ENCODE peak calls at places on chromosomes 6 and 20, in six cellular contexts. P is hepatocyte; K is NCI-H510A treated with DMSO at 0.1 percent for 48 hours; J is Daoy; V is naive thymus-derived CD4-positive, alpha-beta T cell; T is T-helper 1 cell. S is an unnamed sample.

GRCh38 chr6:80767808-80768207 is 661.3 kb downstream of the BCKDHB start:
- DNase-seq in T (no peak), P (no peak), K (no peak), J (peak), V (no peak), S (no peak)

GRCh38 chr6:156953125-156953477 is 175.9 kb downstream of the ARID1B start:
- DNase-seq in T (no peak), P (peak), V (no peak), K (no peak), J (no peak), S (no peak)

GRCh38 chr20:46774943-46775560 is 65.6 kb downstream of the SLC2A10 start:
- DNase-seq in T (no peak), V (no peak), J (peak), P (no peak), K (no peak), S (no peak)

GRCh38 chr6:136309171-136309570 is 19.5 kb upstream of the BCLAF1 start:
- DNase-seq in T (no peak), P (no peak), V (no peak), K (no peak), J (no peak), S (no peak)

GRCh38 chr6:21666200-21666671 is 72.7 kb downstream of the SOX4 start:
- DNase-seq in V (no peak), T (no peak), J (peak), P (peak), K (no peak), S (peak)

GRCh38 chr6:85923013-85923430 is 280.3 kb upstream of the SYNCRIP start:
- DNase-seq in P (peak), K (peak), V (no peak), T (no peak), J (peak), S (no peak)

GRCh38 chr6:24930386-24930785 is 5.4 kb downstream of the RIPOR2 start:
- DNase-seq in P (no peak), K (no peak), J (peak), V (no peak), T (no peak), S (no peak)

GRCh38 chr6:33082702-33083101 is 6.9 kb downstream of the HLA-DPB1 start:
- DNase-seq in K (no peak), T (no peak), V (no peak), P (peak), J (peak), S (peak)

GRCh38 chr6:107957165-107957908 is 671 bp downstream of the SEC63 start:
- DNase-seq in T (peak), K (no peak), P (peak), V (peak), J (peak), S (peak)

GRCh38 chr6:99282479-99283062 is 66.9 kb downstream of the FAXC start:
- DNase-seq in J (no peak), T (no peak), P (peak), K (peak), V (no peak), S (no peak)

GRCh38 chr20:50572922-50573777 is 63.0 kb downstream of the PTPN1 start:
- DNase-seq in J (no peak), T (no peak), K (peak), V (no peak), P (no peak), S (no peak)

GRCh38 chr6:99099243-99099642 is 151.5 kb upstream of the FBXL4 start:
- DNase-seq in J (no peak), K (peak), V (no peak), P (no peak), T (no peak), S (no peak)

GRCh38 chr20:63941282-63942060 is 14.7 kb downstream of the UCKL1 start:
- DNase-seq in J (no peak), P (no peak), T (peak), K (no peak), V (peak), S (peak)

GRCh38 chr6:14384175-14384949 is 266.8 kb downstream of the CD83 start:
- DNase-seq in T (no peak), P (no peak), J (no peak), V (no peak), K (peak), S (no peak)

GRCh38 chr6:126067080-126067479 is 80.7 kb downstream of the TRMT11 start:
- DNase-seq in P (no peak), T (no peak), V (no peak), J (no peak), K (no peak), S (no peak)

GRCh38 chr6:4970739-4971395 is 33.0 kb downstream of the RPP40 start:
- DNase-seq in T (no peak), V (no peak), K (no peak), P (no peak), J (no peak), S (no peak)

GRCh38 chr20:13389115-13389514 is 168.0 kb downstream of the ISM1 start:
- DNase-seq in K (no peak), T (no peak), V (no peak), P (no peak), J (no peak), S (no peak)

GRCh38 chr6:37517411-37517812 is 17.7 kb upstream of the CCDC167 start:
- DNase-seq in V (peak), K (no peak), P (no peak), T (peak), J (no peak), S (no peak)

GRCh38 chr6:2004888-2005287 is 240.5 kb downstream of the GMDS start:
- DNase-seq in P (no peak), K (no peak), T (no peak), J (no peak), V (no peak), S (no peak)

GRCh38 chr20:57211949-57212889 is 54.2 kb downstream of the BMP7 start:
- DNase-seq in K (no peak), P (peak), J (peak), V (no peak), T (no peak), S (no peak)

GRCh38 chr20:472889-473292 is 10.6 kb upstream of the TBC1D20 start:
- DNase-seq in P (no peak), T (no peak), J (no peak), V (no peak), K (no peak), S (no peak)

GRCh38 chr20:10789386-10789785 is 115.6 kb upstream of the JAG1 start:
- DNase-seq in J (no peak), T (no peak), V (no peak), P (no peak), K (no peak), S (no peak)

GRCh38 chr20:58177799-58178198 is 50.7 kb downstream of the ANKRD60 start:
- DNase-seq in J (no peak), V (no peak), K (no peak), P (no peak), T (no peak), S (no peak)

GRCh38 chr6:372336-372911 is 19.1 kb upstream of the IRF4 start:
- DNase-seq in T (no peak), V (no peak), P (peak), K (no peak), J (no peak), S (no peak)

GRCh38 chr6:34465551-34466241 is at the start of gene PACSIN1:
- DNase-seq in K (peak), T (no peak), J (peak), P (peak), V (no peak), S (peak)

GRCh38 chr20:46401478-46401860 is 4.9 kb downstream of the ELMO2 start:
- DNase-seq in J (no peak), P (no peak), V (no peak), T (no peak), K (no peak), S (no peak)

GRCh38 chr6:28803337-28803709 is 120.5 kb downstream of the TRIM27 start:
- DNase-seq in K (no peak), P (no peak), J (peak), T (no peak), V (no peak), S (no peak)

GRCh38 chr6:150598401-150598800 is 1.3 kb upstream of the PLEKHG1 start:
- DNase-seq in J (no peak), T (no peak), V (no peak), K (no peak), P (no peak), S (no peak)

GRCh38 chr6:144063246-144063743 is 32.1 kb downstream of the SF3B5 start:
- DNase-seq in V (no peak), T (no peak), K (no peak), P (peak), J (peak), S (peak)

GRCh38 chr20:52179331-52180166 is 12.0 kb downstream of the ZFP64 start:
- DNase-seq in T (no peak), P (no peak), K (no peak), V (no peak), J (no peak), S (no peak)

GRCh38 chr6:136184738-136185137 is 65.4 kb downstream of the MTFR2 start:
- DNase-seq in V (no peak), P (no peak), J (no peak), T (no peak), K (no peak), S (peak)

GRCh38 chr20:62378215-62378614 is 8.7 kb upstream of the RPS21 start:
- DNase-seq in J (no peak), T (no peak), V (no peak), K (no peak), P (no peak), S (no peak)

GRCh38 chr20:9514461-9515210 is at the start of gene LAMP5:
- DNase-seq in P (peak), J (peak), K (peak), T (no peak), V (no peak), S (no peak)

GRCh38 chr20:51680067-51680749 is 88.0 kb downstream of the ATP9A start:
- DNase-seq in J (no peak), K (no peak), P (no peak), T (no peak), V (no peak), S (no peak)

GRCh38 chr6:121619013-121619412 is 183.6 kb downstream of the GJA1 start:
- DNase-seq in J (no peak), V (no peak), P (no peak), K (no peak), T (no peak), S (no peak)

GRCh38 chr6:169868458-169868857 is 117.0 kb downstream of the ERMARD start:
- DNase-seq in J (no peak), T (no peak), P (no peak), K (peak), V (peak), S (no peak)

GRCh38 chr6:111871725-111872520 is 1.3 kb downstream of the FYN start:
- DNase-seq in T (no peak), P (peak), V (peak), J (peak), K (no peak), S (peak)

GRCh38 chr6:14068133-14068532 is 49.4 kb upstream of the CD83 start:
- DNase-seq in K (no peak), J (peak), P (no peak), V (no peak), T (no peak), S (no peak)